ENCODE peak calls at places on chromosomes 4 and X, in nine cellular contexts. R is T-helper 1 cell; L is RWPE1; X is iris pigment epithelial cell; H is K562; N is stimulated activated CD8-positive, alpha-beta memory T cell treated with anti-CD3 and anti-CD28 coated beads, Interleukin-4, amount 100 ng/mL, for 48 hours; F is AG08396; Y is iPS-NIHi11; M is astrocyte of the hippocampus. W is an unnamed sample.
A peak's percentile ranks its signal among the peaks of the same experiment; 100 is the strongest.

GRCh38 chr4:40940317-40940720 is 190.6 kb downstream of the NSUN7 start:
- DNase-seq in R (no peak), L (no peak), X (no peak), H (no peak), N (no peak), F (no peak), Y (no peak), M (no peak), W (no peak)

GRCh38 chr4:140789752-140790151 is 33.6 kb upstream of the TBC1D9 start:
- DNase-seq in R (no peak), L (peak; percentile 72), X (peak; percentile 15), H (no peak), N (no peak), F (no peak), Y (no peak), M (no peak), W (no peak)

GRCh38 chr4:56863441-56864129 is 42.1 kb upstream of the SPINK2 start:
- DNase-seq in R (no peak), L (peak; percentile 12), X (peak; percentile 12), H (no peak), N (peak; percentile 28), F (no peak), Y (no peak), M (no peak), W (no peak)

GRCh38 chr4:13309751-13310150 is 174.4 kb downstream of the RAB28 start:
- DNase-seq in R (no peak), L (no peak), X (no peak), H (no peak), N (no peak), F (no peak), Y (no peak), M (no peak), W (no peak)

GRCh38 chr4:147597561-147597960 is 19.6 kb upstream of the TMEM184C start:
- DNase-seq in R (no peak), L (no peak), X (no peak), H (no peak), N (no peak), F (no peak), Y (no peak), M (peak; percentile 32), W (peak; percentile 6)

GRCh38 chrX:106931831-106932491 is 11.8 kb downstream of the CLDN2 start:
- DNase-seq in R (no peak), L (no peak), X (peak; percentile 57), H (no peak), N (no peak), F (no peak), Y (no peak), M (no peak), W (no peak)

GRCh38 chr4:5962416-5962815 is 55.8 kb downstream of the C4orf50 start:
- DNase-seq in R (no peak), L (no peak), X (no peak), H (no peak), N (no peak), F (no peak), Y (no peak), M (no peak), W (no peak)

GRCh38 chr4:180219080-180219479 is 2024.1 kb upstream of the TENM3 start:
- DNase-seq in R (no peak), L (no peak), X (no peak), H (no peak), N (no peak), F (no peak), Y (no peak), M (no peak), W (no peak)

GRCh38 chr4:161664740-161665139 is 499.1 kb downstream of the FSTL5 start:
- DNase-seq in R (no peak), L (no peak), X (no peak), H (peak; percentile 4), N (no peak), F (no peak), Y (no peak), M (no peak), W (no peak)

W was measured in RPMI8226.